ENCODE peak calls at places on chromosome 4, in five cellular contexts. L is GM13976, Q is thoracic aorta, F is mesothelial cell of epicardium, Y is HCT116. M is an unnamed sample.

GRCh38 chr4:95204267-95204835 is 344.4 kb downstream of the UNC5C start:
- DNase-seq in L (no peak), Q (no peak), F (no peak), Y (no peak), M (no peak)

GRCh38 chr4:2402941-2403340 is 15.5 kb downstream of the ZFYVE28 start:
- DNase-seq in L (no peak), Q (no peak), F (no peak), Y (no peak), M (no peak)

GRCh38 chr4:7785017-7785416 is 154.6 kb downstream of the AFAP1 start:
- DNase-seq in L (no peak), Q (no peak), F (no peak), Y (no peak), M (no peak)

GRCh38 chr4:67483868-67484602 is 61.3 kb downstream of the CENPC start:
- DNase-seq in L (no peak), Q (no peak), F (no peak), Y (no peak), M (no peak)

GRCh38 chr4:128913228-128913627 is 103.7 kb downstream of the JADE1 start:
- DNase-seq in L (peak; percentile 23), Q (no peak), F (no peak), Y (no peak), M (peak; percentile 15)

GRCh38 chr4:74320559-74321118 is 12.4 kb downstream of the EPGN start:
- DNase-seq in L (peak; percentile 25), Q (no peak), F (no peak), Y (peak; percentile 98), M (peak; percentile 36)

GRCh38 chr4:84878090-84878489 is 88.4 kb downstream of the WDFY3 start:
- DNase-seq in L (no peak), Q (no peak), F (no peak), Y (no peak), M (no peak)

GRCh38 chr4:76723916-76724315 is 174.0 kb downstream of the SOWAHB start:
- DNase-seq in L (no peak), Q (no peak), F (no peak), Y (peak; percentile 68), M (no peak)

GRCh38 chr4:109554971-109555370 is 5.1 kb upstream of the MCUB start:
- DNase-seq in L (no peak), Q (no peak), F (no peak), Y (no peak), M (no peak)

GRCh38 chr4:148023782-148024181 is 291.9 kb downstream of the ARHGAP10 start:
- DNase-seq in L (no peak), Q (no peak), F (no peak), Y (no peak), M (no peak)

GRCh38 chr4:81492596-81492995 is 20.9 kb upstream of the RASGEF1B start:
- DNase-seq in L (no peak), Q (no peak), F (no peak), Y (no peak), M (no peak)

GRCh38 chr4:57037982-57038604 is 59.4 kb downstream of the POLR2B start:
- DNase-seq in L (peak; percentile 45), Q (no peak), F (peak; percentile 56), Y (peak; percentile 23), M (peak; percentile 52)

GRCh38 chr4:28686618-28687017 is 1826.0 kb downstream of the STIM2 start:
- DNase-seq in L (no peak), Q (no peak), F (no peak), Y (peak; percentile 58), M (peak; percentile 7)

GRCh38 chr4:43732829-43733426 is 715.7 kb downstream of the KCTD8 start:
- DNase-seq in L (no peak), Q (no peak), F (no peak), Y (no peak), M (no peak)

GRCh38 chr4:27490747-27491146 is 630.1 kb downstream of the STIM2 start:
- DNase-seq in L (no peak), Q (no peak), F (no peak), Y (no peak), M (no peak)

GRCh38 chr4:41258783-41259182 is 2.1 kb downstream of the UCHL1 start:
- DNase-seq in L (no peak), Q (no peak), F (no peak), Y (peak; percentile 56), M (no peak)

GRCh38 chr4:56764206-56764605 is 57.3 kb downstream of the SPINK2 start:
- DNase-seq in L (no peak), Q (no peak), F (no peak), Y (no peak), M (no peak)

GRCh38 chr4:21211836-21212235 is 511.6 kb downstream of the PACRGL start:
- DNase-seq in L (no peak), Q (no peak), F (no peak), Y (no peak), M (no peak)

GRCh38 chr4:15507679-15508078 is 38.0 kb downstream of the CC2D2A start:
- DNase-seq in L (no peak), Q (no peak), F (no peak), Y (no peak), M (no peak)

GRCh38 chr4:15516494-15516893 is 46.8 kb downstream of the CC2D2A start:
- DNase-seq in L (no peak), Q (no peak), F (no peak), Y (no peak), M (no peak)

GRCh38 chr4:15515106-15515505 is 45.4 kb downstream of the CC2D2A start:
- DNase-seq in L (no peak), Q (no peak), F (no peak), Y (no peak), M (no peak)

DNA sequence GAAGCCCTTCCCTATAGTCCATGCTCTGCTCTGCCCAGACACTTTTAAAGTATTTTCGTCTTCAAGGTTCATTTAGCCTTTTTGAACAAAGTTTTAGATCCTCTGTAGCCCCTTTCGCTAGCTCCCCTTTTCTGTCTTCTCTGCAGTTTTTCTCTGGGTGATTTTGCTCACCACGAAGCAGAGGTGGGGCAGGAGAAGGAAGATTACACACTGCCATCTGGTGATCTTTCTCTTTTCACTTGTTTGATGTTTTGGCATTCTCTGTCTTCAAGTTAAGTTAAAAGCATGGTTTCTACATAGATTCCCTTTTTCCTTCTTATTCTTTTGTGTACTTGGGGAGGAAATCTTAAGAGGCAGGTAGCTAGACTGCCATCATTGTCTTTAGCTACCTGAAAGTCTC is 43.9 kb downstream of the CC2D2A start:
- DNase-seq in L (no peak), Q (no peak), F (no peak), Y (no peak), M (no peak)
- TF ChIP-seq CTCF in L (no peak), Q (no peak), F (no peak), Y (no peak), M (no peak)

GRCh38 chr4:171813195-171813955 is at the start of gene GALNTL6:
- DNase-seq in L (peak; percentile 27), Q (no peak), F (peak; percentile 37), Y (no peak), M (peak; percentile 8)
- TF ChIP-seq CTCF in L (no peak), Q (no peak), F (no peak), Y (no peak), M (no peak)

GRCh38 chr4:180558427-180558826 is 1684.8 kb upstream of the TENM3 start:
- DNase-seq in L (no peak), Q (no peak), F (no peak), Y (no peak), M (no peak)

GRCh38 chr4:180560896-180561295 is 1682.3 kb upstream of the TENM3 start:
- DNase-seq in L (no peak), Q (no peak), F (no peak), Y (no peak), M (no peak)

DNA sequence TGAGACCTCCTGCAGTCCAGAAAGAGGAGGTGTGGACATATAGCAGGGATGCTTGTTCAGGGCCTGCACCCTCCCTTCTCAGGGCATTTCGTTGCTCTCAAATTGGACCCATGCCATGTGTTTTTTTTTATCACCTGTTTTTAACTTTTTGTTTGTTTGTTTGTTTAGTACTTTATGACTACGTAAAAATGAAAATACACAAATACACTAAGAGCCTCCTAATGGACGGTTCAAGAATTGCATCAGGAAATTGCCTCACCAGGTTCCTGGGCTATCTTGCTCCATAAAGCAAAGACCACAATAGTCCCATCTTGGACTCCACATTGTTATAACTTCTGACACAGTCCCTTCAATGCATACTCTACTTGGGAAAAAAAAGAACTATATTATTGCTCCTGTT is 1685.9 kb upstream of the TENM3 start:
- DNase-seq in L (no peak), Q (no peak), F (no peak), Y (peak; percentile 15), M (peak; percentile 22)
- TF ChIP-seq CTCF in L (peak; percentile 27), Q (no peak), F (no peak), Y (peak; percentile 5), M (no peak)

GRCh38 chr4:88216395-88216794 is 58.0 kb upstream of the ABCG2 start:
- DNase-seq in L (no peak), Q (no peak), F (no peak), Y (no peak), M (no peak)

GRCh38 chr4:88215351-88215750 is 56.9 kb upstream of the ABCG2 start:
- DNase-seq in L (no peak), Q (no peak), F (no peak), Y (no peak), M (no peak)

GRCh38 chr4:88217169-88217568 is 58.7 kb upstream of the ABCG2 start:
- DNase-seq in L (no peak), Q (no peak), F (no peak), Y (no peak), M (no peak)

GRCh38 chr4:88219099-88219498 is 60.7 kb upstream of the ABCG2 start:
- DNase-seq in L (peak; percentile 55), Q (no peak), F (no peak), Y (peak; percentile 28), M (peak; percentile 46)
- TF ChIP-seq CTCF in L (peak; percentile 30), Q (peak; percentile 65), F (peak; percentile 80), Y (peak; percentile 81), M (peak; percentile 36)

DNA sequence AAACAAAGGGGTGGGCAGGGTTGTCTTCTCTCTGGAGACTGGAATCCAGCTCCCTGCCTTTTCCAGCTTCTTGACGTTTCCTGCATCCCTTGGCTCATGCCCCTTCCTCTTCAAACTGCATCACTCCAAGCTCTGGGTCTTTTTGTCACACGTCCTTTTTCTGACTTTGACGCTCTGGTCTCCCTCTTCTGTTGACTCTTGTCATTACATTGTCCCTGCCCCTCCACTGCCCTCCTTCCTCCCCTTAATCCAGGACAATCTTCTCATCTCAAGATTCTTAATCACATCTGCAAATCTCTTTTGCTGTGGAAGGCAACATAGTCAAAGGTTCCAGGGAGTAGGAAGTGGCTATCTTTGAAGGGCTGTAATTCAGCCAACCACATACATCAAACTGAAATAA is 178.3 kb downstream of the TMA16 start:
- DNase-seq in L (no peak), Q (no peak), F (no peak), Y (no peak), M (no peak)
- TF ChIP-seq CTCF in L (no peak), Q (no peak), F (no peak), Y (no peak), M (no peak)

GRCh38 chr4:92090887-92091286 is 212.9 kb upstream of the GRID2 start:
- DNase-seq in L (no peak), Q (no peak), F (no peak), Y (no peak), M (no peak)

DNA sequence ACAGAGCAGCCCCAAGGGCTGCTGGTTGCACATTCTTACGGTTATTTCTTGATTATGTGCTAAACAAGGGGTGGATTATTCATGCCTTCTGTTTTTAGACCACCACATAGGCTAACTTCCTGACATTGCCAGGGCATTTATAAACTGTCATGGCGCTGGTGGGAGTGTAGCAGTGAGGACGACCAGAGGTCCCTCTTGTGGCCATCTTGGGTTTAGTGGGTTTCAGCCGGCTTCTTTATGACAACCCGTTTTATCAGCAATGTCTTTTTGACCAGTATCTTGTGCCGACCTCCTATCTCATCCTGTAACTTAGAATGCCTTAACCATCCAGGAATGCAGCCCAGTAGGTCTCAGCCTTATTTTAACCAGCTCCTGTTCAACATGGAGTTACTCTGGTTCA is 212.4 kb upstream of the GRID2 start:
- DNase-seq in L (no peak), Q (no peak), F (no peak), Y (no peak), M (no peak)
- TF ChIP-seq CTCF in L (no peak), Q (no peak), F (no peak), Y (no peak), M (no peak)

GRCh38 chr4:37797923-37798322 is 28.6 kb upstream of the PGM2 start:
- DNase-seq in L (no peak), Q (no peak), F (no peak), Y (no peak), M (no peak)
- TF ChIP-seq CTCF in L (no peak), Q (no peak), F (no peak), Y (no peak), M (no peak)